ENCODE peak calls at places on chromosomes 16 and 17, in nine cellular contexts. V is lower lobe of right lung; H is activated CD4-positive, alpha-beta T cell treated with anti-CD3 and anti-CD28 coated beads, Interleukin-2, amount 10 ng/mL, durations not matched to agents 7 days and 5 days; O is activated CD8-positive, alpha-beta T cell treated with anti-CD3 and anti-CD28 coated beads for 36 hours; X is HTR-8/SVneo; P is heart left ventricle; U is iPS DF 6.9; B is tibial nerve; Y is T-cell. N is an unnamed sample.

GRCh38 chr17:77783991-77784820 is 174.3 kb upstream of the TNRC6C start:
- DNase-seq in Y (peak), P (no peak), V (no peak), O (peak), H (peak), B (no peak), X (no peak), U (no peak), N (no peak)

GRCh38 chr17:45740553-45741330 is 43.4 kb upstream of the CRHR1 start:
- DNase-seq in V (no peak), O (peak), H (peak), B (no peak), Y (no peak), P (no peak), U (peak), X (peak), N (peak)

GRCh38 chr17:81295678-81296381 is 723 bp upstream of the SLC38A10 start:
- DNase-seq in H (peak), V (peak), X (peak), P (no peak), Y (peak), O (peak), U (no peak), B (no peak), N (peak)

GRCh38 chr17:59172436-59173004 is 17.0 kb downstream of the PRR11 start:
- DNase-seq in Y (no peak), V (no peak), X (no peak), O (no peak), B (no peak), H (no peak), P (no peak), U (no peak), N (no peak)

GRCh38 chr17:676060-676745 is 38.4 kb downstream of the VPS53 start:
- DNase-seq in P (no peak), U (no peak), H (no peak), V (no peak), X (no peak), Y (no peak), O (no peak), B (no peak), N (no peak)

GRCh38 chr17:45432405-45433113 is at the start of gene ARHGAP27:
- DNase-seq in B (no peak), V (peak), O (no peak), H (peak), P (peak), Y (no peak), U (no peak), X (no peak), N (peak)

GRCh38 chr17:18184143-18185007 is 747 bp downstream of the ALKBH5 start:
- DNase-seq in B (peak), Y (peak), O (peak), P (peak), V (peak), X (peak), H (peak), U (no peak), N (peak)

GRCh38 chr16:70254095-70254964 is 2.6 kb upstream of the EXOSC6 start:
- DNase-seq in P (no peak), Y (no peak), H (no peak), X (no peak), U (no peak), O (no peak), V (no peak), B (no peak), N (no peak)

GRCh38 chr17:27817731-27818130 is 17.4 kb upstream of the NOS2 start:
- DNase-seq in U (no peak), X (no peak), Y (no peak), H (no peak), P (no peak), V (no peak), O (no peak), B (no peak), N (no peak)

GRCh38 chr17:78269893-78270490 is 38.6 kb downstream of the TMEM235 start:
- DNase-seq in B (no peak), V (no peak), H (no peak), O (no peak), X (no peak), Y (no peak), P (no peak), U (no peak), N (peak)

GRCh38 chr16:86222541-86222940 is 287.8 kb upstream of the FOXF1 start:
- DNase-seq in V (no peak), X (no peak), U (no peak), H (no peak), O (no peak), Y (no peak), P (no peak), B (no peak), N (no peak)